ENCODE peak calls at places on chromosomes 1 and 21, in six cellular contexts. Q is neuronal stem cell, J is lower lobe of right lung, O is body of pancreas, W is heart left ventricle, N is psoas muscle. Y is an unnamed sample. For H3K27me3, the result is how much of the 10 kb centered on the place peaks cover.

GRCh38 chr1:58620926-58621325 is 43.9 kb upstream of the TACSTD2 start:
- DNase-seq in Q (no peak), J (no peak), O (no peak), W (no peak), N (no peak), Y (no peak)

GRCh38 chr1:12338017-12338416 is 108.2 kb downstream of the VPS13D start:
- DNase-seq in Q (no peak), J (no peak), O (no peak), W (no peak), N (no peak), Y (no peak)

GRCh38 chr1:182841368-182841988 is 2.3 kb downstream of the DHX9 start:
- DNase-seq in Q (no peak), J (no peak), O (no peak), W (no peak), N (no peak), Y (no peak)

GRCh38 chr1:171052977-171053376 is 37.7 kb upstream of the FMO3 start:
- DNase-seq in Q (no peak), J (no peak), O (no peak), W (no peak), N (no peak), Y (no peak)

GRCh38 chr1:154773551-154773950 is 96.5 kb downstream of the KCNN3 start:
- DNase-seq in Q (no peak), J (no peak), O (peak), W (no peak), N (no peak), Y (no peak)

GRCh38 chr1:209823143-209824041 is 4.4 kb upstream of the UTP25 start:
- DNase-seq in Q (peak), J (no peak), O (no peak), W (no peak), N (no peak), Y (no peak)

GRCh38 chr21:18772404-18772803 is 368.8 kb upstream of the TMPRSS15 start:
- DNase-seq in Q (no peak), J (no peak), O (no peak), W (no peak), N (no peak), Y (no peak)

GRCh38 chr21:42721341-42721824 is 68.0 kb downstream of the PDE9A start:
- DNase-seq in Q (no peak), J (no peak), O (no peak), W (peak), N (no peak), Y (no peak)

GRCh38 chr1:77504986-77505385 is 177.5 kb downstream of the ZZZ3 start:
- DNase-seq in Q (no peak), J (no peak), O (no peak), W (no peak), N (no peak), Y (no peak)

GRCh38 chr1:154760469-154760933 is 109.6 kb downstream of the KCNN3 start:
- DNase-seq in Q (peak), J (peak), O (peak), W (peak), N (peak), Y (no peak)

GRCh38 chr1:110227774-110228173 is 17.7 kb downstream of the KCNC4 start:
- DNase-seq in Q (no peak), J (no peak), O (peak), W (no peak), N (no peak), Y (no peak)

GRCh38 chr1:43205671-43206070 is 33.5 kb downstream of the CFAP57 start:
- DNase-seq in Q (no peak), J (no peak), O (no peak), W (no peak), N (no peak), Y (no peak)

GRCh38 chr1:44417351-44418021 is 12.4 kb downstream of the RNF220 start:
- DNase-seq in Q (peak), J (peak), O (peak), W (peak), N (no peak), Y (peak)

GRCh38 chr1:230828421-230828820 is 39.9 kb downstream of the C1orf198 start:
- DNase-seq in Q (no peak), J (no peak), O (no peak), W (no peak), N (no peak), Y (no peak)

GRCh38 chr1:86466986-86467385 is 1.7 kb upstream of the CLCA1 start:
- DNase-seq in Q (no peak), J (no peak), O (no peak), W (no peak), N (no peak), Y (no peak)

GRCh38 chr1:238950786-238951185 is 435.6 kb upstream of the CHRM3 start:
- DNase-seq in Q (no peak), J (no peak), O (no peak), W (no peak), N (no peak), Y (no peak)

GRCh38 chr1:114353233-114353632 is 157.8 kb downstream of the TRIM33 start:
- DNase-seq in Q (no peak), J (peak), O (peak), W (peak), N (peak), Y (peak)

GRCh38 chr1:203682401-203683383 is 56.1 kb downstream of the ATP2B4 start:
- DNase-seq in Q (no peak), J (no peak), O (no peak), W (no peak), N (no peak), Y (no peak)

GRCh38 chr1:46134660-46135331 is 2.4 kb upstream of the PIK3R3 start:
- DNase-seq in Q (no peak), J (no peak), O (no peak), W (no peak), N (no peak), Y (no peak)

GRCh38 chr1:46131727-46132528 is 501 bp downstream of the PIK3R3 start:
- DNase-seq in Q (no peak), J (no peak), O (peak), W (no peak), N (no peak), Y (peak)

GRCh38 chr1:46133946-46134345 is 1.5 kb upstream of the PIK3R3 start:
- DNase-seq in Q (no peak), J (no peak), O (no peak), W (no peak), N (no peak), Y (no peak)

GRCh38 chr1:46132529-46133180 is at the start of gene PIK3R3:
- DNase-seq in Q (peak), J (peak), O (peak), W (peak), N (peak), Y (peak)

DNA sequence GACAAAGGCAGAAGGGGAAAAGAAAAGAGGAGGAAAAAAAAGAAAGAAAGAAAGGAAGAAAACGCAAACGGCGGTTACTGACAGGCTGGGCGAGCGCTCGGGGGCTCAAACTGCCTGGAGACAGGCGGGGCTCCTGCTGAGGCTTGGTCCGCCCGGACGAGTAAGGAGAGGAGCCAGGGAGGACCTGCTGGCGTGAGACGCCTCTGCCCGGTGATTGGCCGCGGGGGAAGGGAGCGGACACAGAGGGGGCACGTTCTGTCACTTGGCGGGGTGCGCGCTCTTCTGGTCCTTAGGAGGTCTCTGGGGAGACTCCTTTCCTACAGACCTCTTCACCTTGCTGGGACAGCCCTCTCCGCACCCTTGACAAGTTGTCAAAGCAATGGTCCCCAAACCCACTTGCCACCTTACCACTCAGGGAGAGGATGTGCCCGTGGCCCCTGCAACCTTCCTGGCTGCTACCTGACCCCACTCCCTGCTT is 791 bp upstream of the PIK3R3 start:
- DNase-seq in Q (no peak), J (no peak), O (no peak), W (peak), N (peak), Y (no peak)
- H3K27me3 ChIP-seq in Q (under half), J (under half), O (under half), W (under half), N (under half), Y (under half)

GRCh38 chr1:94908965-94909364 is 17.9 kb downstream of the CNN3 start:
- DNase-seq in Q (no peak), J (no peak), O (no peak), W (no peak), N (no peak), Y (no peak)
- H3K27me3 ChIP-seq in Q (under half), J (under half), O (under half), W (under half), N (under half), Y (under half)

DNA sequence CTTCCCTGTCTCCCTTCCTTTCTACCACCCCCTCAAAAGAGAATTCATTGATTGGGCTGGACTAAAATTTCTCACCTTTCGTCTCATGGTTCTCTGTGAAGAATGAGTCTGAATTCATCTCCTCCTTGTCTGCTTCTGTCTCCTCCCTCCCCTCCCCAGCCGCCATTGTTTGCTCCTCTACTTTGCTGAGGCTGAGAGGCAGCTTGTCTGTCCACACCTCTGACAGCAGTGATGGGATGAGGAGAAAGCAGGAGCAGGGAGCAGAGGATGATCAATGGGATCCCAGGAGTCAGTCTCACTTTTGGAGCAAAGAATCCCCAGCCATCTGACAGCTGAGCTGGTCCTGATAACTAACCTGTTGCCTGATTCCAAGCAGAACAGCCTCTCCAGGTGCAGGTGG is 2.5 kb downstream of the ILDR2 start:
- DNase-seq in Q (no peak), J (no peak), O (no peak), W (no peak), N (no peak), Y (no peak)
- H3K27me3 ChIP-seq in Q (under half), J (under half), O (under half), W (half or more), N (under half), Y (under half)

DNA sequence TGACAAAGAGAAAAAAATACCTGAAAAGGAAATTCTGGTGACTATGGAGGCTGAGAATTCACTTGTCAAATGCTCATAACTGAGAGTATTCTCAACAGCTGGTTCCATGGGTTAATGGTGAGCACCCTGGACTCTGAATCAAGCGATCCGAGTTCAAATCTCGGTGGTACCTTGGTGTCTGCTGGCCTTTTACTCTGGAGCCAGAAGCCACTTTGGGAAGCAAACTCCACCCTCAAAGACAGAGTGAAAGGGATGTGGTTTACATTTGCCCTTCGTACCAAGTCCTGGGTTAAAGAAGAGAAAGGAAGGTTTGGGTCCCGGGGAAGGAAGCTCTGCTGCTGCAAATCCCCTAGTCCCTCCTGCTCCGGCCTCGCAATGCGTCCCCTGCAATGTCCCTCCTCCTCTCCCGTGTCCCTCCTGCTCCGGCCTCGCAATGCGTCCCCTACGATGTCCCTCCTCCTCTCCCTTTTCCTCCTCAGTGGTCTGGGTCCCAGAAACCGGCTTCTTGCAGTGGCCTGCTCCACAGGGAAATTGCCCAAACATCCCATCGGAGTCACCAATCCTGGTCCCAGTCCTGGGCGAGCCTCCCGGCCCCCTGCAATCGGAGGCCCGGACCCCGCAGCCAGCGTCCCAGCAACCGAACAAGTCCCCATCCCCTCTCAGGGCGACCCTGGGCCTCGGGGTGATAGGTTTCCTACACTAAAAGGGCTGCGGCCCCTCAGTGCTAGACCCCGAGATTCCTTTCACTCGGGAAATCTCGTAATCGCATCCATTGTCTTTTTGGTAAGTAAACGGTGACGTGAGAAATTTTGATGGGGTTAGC is 129.4 kb downstream of the PPIAL4G start:
- DNase-seq in Q (no peak), J (no peak), O (no peak), W (no peak), N (no peak), Y (no peak)
- H3K27me3 ChIP-seq in Q (under half), J (half or more), O (under half), W (half or more), N (half or more), Y (under half)

GRCh38 chr1:184860985-184861754 is 106.5 kb upstream of the EDEM3 start:
- DNase-seq in Q (no peak), J (no peak), O (peak), W (no peak), N (peak), Y (no peak)

GRCh38 chr1:184861755-184862336 is 107.2 kb upstream of the EDEM3 start:
- DNase-seq in Q (no peak), J (no peak), O (peak), W (no peak), N (no peak), Y (no peak)

GRCh38 chr1:184860535-184860934 is 105.9 kb upstream of the EDEM3 start:
- DNase-seq in Q (no peak), J (no peak), O (no peak), W (no peak), N (no peak), Y (no peak)

GRCh38 chr1:184859381-184860105 is 104.9 kb upstream of the EDEM3 start:
- DNase-seq in Q (no peak), J (no peak), O (no peak), W (no peak), N (no peak), Y (no peak)

DNA sequence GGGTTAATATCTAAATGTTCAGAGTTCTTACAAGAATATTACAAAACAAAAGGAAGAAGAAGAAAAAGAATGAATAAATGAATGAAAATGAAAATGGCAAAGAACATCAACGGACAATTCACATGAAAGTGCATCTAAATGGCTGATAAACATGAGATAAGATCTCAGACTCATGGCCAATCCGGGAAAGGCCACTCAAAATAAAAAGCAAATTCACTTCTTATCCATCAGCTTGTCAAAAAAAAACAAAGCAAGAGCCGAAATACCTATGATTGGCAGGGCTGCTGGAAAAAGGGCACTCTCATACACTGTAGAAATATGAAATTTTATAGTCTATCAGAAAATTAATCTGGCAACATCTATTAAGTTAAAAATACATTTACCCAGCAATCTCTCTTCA is 103.6 kb upstream of the EDEM3 start:
- DNase-seq in Q (no peak), J (no peak), O (no peak), W (no peak), N (no peak), Y (no peak)
- H3K27me3 ChIP-seq in Q (under half), J (under half), O (under half), W (under half), N (under half), Y (under half)

DNA sequence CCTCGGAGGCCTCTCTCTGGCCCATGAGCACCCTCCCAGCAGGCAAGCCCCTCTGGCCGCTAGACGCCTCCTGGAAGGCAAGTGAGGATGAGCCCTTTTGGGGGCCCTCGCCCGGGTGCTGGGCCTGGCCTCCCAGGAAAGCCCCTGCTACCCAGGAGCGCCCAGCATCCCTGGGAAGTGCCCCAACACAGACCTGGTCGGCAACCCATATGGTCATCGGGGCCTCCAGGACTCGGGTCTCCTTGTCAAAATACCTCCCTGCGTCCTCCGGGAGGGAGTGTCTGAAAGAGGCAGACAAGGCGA is 21.0 kb upstream of the TMEM52 start:
- DNase-seq in Q (no peak), J (peak), O (no peak), W (no peak), N (no peak), Y (no peak)
- H3K27me3 ChIP-seq in Q (under half), J (under half), O (under half), W (under half), N (under half), Y (half or more)

DNA sequence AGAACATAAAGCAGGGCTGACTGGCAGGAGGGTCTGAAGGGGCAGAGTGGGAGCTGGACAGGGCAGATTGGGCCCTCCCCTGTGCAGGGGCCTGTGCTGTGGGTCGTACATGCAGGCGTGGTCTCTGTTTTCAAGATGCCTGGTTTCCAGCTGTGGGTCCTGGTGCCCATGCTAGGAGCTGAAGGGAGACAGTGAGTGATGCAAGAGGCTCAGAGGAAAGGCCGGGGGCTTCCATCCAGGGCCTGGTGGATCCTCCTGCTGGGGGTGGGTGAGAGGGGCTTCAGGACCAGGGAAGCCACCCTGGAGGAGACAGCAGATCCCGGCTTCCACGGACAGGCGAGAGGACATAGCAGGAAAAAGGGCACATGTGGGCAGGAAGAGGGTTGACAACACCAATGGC is 349.0 kb upstream of the VAMP3 start:
- DNase-seq in Q (no peak), J (no peak), O (no peak), W (peak), N (no peak), Y (peak)
- H3K27me3 ChIP-seq in Q (under half), J (under half), O (under half), W (under half), N (under half), Y (under half)

GRCh38 chr21:44709426-44710293 is 1.7 kb downstream of the TSPEAR start:
- DNase-seq in Q (no peak), J (no peak), O (no peak), W (no peak), N (no peak), Y (no peak)

GRCh38 chr21:44710756-44711326 is 531 bp downstream of the TSPEAR start:
- DNase-seq in Q (no peak), J (no peak), O (no peak), W (no peak), N (no peak), Y (peak)

GRCh38 chr21:44708866-44709425 is 2.4 kb downstream of the TSPEAR start:
- DNase-seq in Q (no peak), J (no peak), O (no peak), W (no peak), N (no peak), Y (peak)

GRCh38 chr21:44711327-44712202 is at the start of gene TSPEAR:
- DNase-seq in Q (no peak), J (no peak), O (peak), W (no peak), N (no peak), Y (no peak)

DNA sequence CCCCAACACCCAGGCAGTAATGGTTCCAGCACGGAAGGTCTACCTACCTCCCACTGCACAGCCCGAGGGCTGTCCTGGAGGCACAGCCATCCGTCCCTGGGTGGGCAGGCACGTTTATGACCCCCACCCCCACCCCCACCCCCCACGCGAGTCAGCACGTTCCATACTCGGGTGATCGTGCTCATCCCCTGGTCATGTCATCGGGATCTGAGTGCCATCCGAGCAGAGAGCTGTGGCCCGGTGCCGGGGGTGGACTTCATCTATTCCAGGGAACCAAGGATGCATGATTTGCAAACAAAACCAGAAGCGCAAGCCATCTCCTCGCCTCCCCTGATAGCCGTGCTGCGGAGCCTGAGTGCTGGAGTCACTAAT is 1.1 kb downstream of the TSPEAR start:
- DNase-seq in Q (no peak), J (no peak), O (no peak), W (no peak), N (no peak), Y (no peak)
- H3K27me3 ChIP-seq in Q (half or more), J (half or more), O (under half), W (half or more), N (half or more), Y (under half)

Y was measured in tibial artery.